ENCODE peak calls at places on chromosome 13, in four cellular contexts. S is fibroblast of villous mesenchyme, U is progenitor cell of endocrine pancreas, E is Right ventricle myocardium superior. H is an unnamed sample.

GRCh38 chr13:32903720-32904119 is 112.5 kb upstream of the KL start:
- DNase-seq in S (no peak), U (no peak), E (no peak), H (no peak)

GRCh38 chr13:112744306-112745021 is 54.6 kb downstream of the ATP11A start:
- DNase-seq in S (peak), U (no peak), E (no peak), H (no peak)

GRCh38 chr13:86882835-86883234 is 788.3 kb upstream of the SLITRK5 start:
- DNase-seq in S (no peak), U (no peak), E (no peak), H (no peak)

GRCh38 chr13:37640499-37640898 is 41.9 kb upstream of the POSTN start:
- DNase-seq in S (peak), U (no peak), E (no peak), H (no peak)

GRCh38 chr13:94710881-94711560 is 1.3 kb downstream of the SOX21 start:
- DNase-seq in S (no peak), U (peak), E (no peak), H (peak)

GRCh38 chr13:99406799-99407201 is 94.5 kb upstream of the TM9SF2 start:
- DNase-seq in S (peak), U (no peak), E (no peak), H (no peak)

GRCh38 chr13:109654341-109655205 is 131.8 kb downstream of the IRS2 start:
- DNase-seq in S (peak), U (no peak), E (peak), H (no peak)

GRCh38 chr13:99500839-99501134 is 485 bp upstream of the TM9SF2 start:
- DNase-seq in S (no peak), U (no peak), E (no peak), H (no peak)

GRCh38 chr13:44347301-44347700 is 26.3 kb upstream of the SERP2 start:
- DNase-seq in S (no peak), U (no peak), E (no peak), H (no peak)

GRCh38 chr13:57992416-57992815 is 360.9 kb downstream of the PCDH17 start:
- DNase-seq in S (no peak), U (no peak), E (no peak), H (no peak)

GRCh38 chr13:79710376-79710775 is 229.4 kb downstream of the NDFIP2 start:
- DNase-seq in S (peak), U (no peak), E (no peak), H (no peak)

GRCh38 chr13:65913173-65913572 is 1317.0 kb downstream of the PCDH9 start:
- DNase-seq in S (peak), U (no peak), E (no peak), H (no peak)

GRCh38 chr13:112670118-112670517 is 19.7 kb upstream of the ATP11A start:
- DNase-seq in S (no peak), U (no peak), E (no peak), H (no peak)

GRCh38 chr13:50788551-50788950 is 54.9 kb downstream of the DLEU7 start:
- DNase-seq in S (no peak), U (no peak), E (no peak), H (no peak)

GRCh38 chr13:97174638-97175037 is 47.5 kb upstream of the MBNL2 start:
- DNase-seq in S (no peak), U (no peak), E (no peak), H (no peak)

GRCh38 chr13:82758056-82758455 is 1124.2 kb downstream of the SLITRK1 start:
- DNase-seq in S (no peak), U (no peak), E (no peak), H (no peak)

GRCh38 chr13:111999352-111999751 is 67.6 kb upstream of the SOX1 start:
- DNase-seq in S (no peak), U (no peak), E (no peak), H (no peak)

GRCh38 chr13:51347099-51347498 is 7.6 kb downstream of the SERPINE3 start:
- DNase-seq in S (no peak), U (no peak), E (no peak), H (no peak)

GRCh38 chr13:34869737-34870136 is 72.3 kb upstream of the NBEA start:
- DNase-seq in S (no peak), U (no peak), E (no peak), H (no peak)

GRCh38 chr13:51244637-51245405 is 22.6 kb downstream of the FAM124A start:
- DNase-seq in S (no peak), U (no peak), E (no peak), H (no peak)

GRCh38 chr13:24381539-24382265 is 72.3 kb downstream of the C1QTNF9 start:
- DNase-seq in S (peak), U (no peak), E (no peak), H (no peak)

GRCh38 chr13:27583645-27584044 is 36.7 kb downstream of the LNX2 start:
- DNase-seq in S (no peak), U (no peak), E (no peak), H (no peak)

GRCh38 chr13:53411443-53411842 is 382.8 kb downstream of the OLFM4 start:
- DNase-seq in S (no peak), U (no peak), E (no peak), H (no peak)

GRCh38 chr13:78881054-78881453 is 222.1 kb upstream of the OBI1 start:
- DNase-seq in S (no peak), U (no peak), E (no peak), H (no peak)

GRCh38 chr13:94829201-94829600 is 116.9 kb upstream of the SOX21 start:
- DNase-seq in S (no peak), U (no peak), E (no peak), H (no peak)

GRCh38 chr13:80989770-80990169 is 648.8 kb upstream of the SPRY2 start:
- DNase-seq in S (no peak), U (no peak), E (no peak), H (no peak)

GRCh38 chr13:60152114-60152513 is 11.6 kb downstream of the DIAPH3 start:
- DNase-seq in S (no peak), U (no peak), E (no peak), H (no peak)

GRCh38 chr13:50081106-50081898 is 66.1 kb downstream of the KCNRG start:
- DNase-seq in S (no peak), U (peak), E (peak), H (peak)

GRCh38 chr13:31199849-31200635 is at the start of gene B3GLCT:
- DNase-seq in S (peak), U (peak), E (peak), H (peak)

GRCh38 chr13:93903909-93904308 is 575.6 kb downstream of the DCT start:
- DNase-seq in S (peak), U (no peak), E (no peak), H (no peak)